ENCODE peak calls at places on chromosomes 12 and 14, in nine cellular contexts. O is ovary, A is transverse colon, W is A549, E is esophagus muscularis mucosa, I is upper lobe of left lung, K is suprapubic skin, G is GM12878, L is stomach. Z is an unnamed sample. For H3K4me1, the result is how much of the 10 kb centered on the place peaks cover.

GRCh38 chr14:99479903-99480855 is 480 bp downstream of the SETD3 start:
- DNase-seq in E (peak), L (peak), O (peak), W (peak), K (peak), I (peak), G (no peak), A (peak), Z (peak)

GRCh38 chr12:124608451-124608870 is 41.0 kb upstream of the NCOR2 start:
- DNase-seq in I (peak), A (peak), G (no peak), W (no peak), L (no peak), K (no peak), O (no peak), E (no peak), Z (no peak)

GRCh38 chr12:64700532-64700931 is 58.7 kb downstream of the GNS start:
- DNase-seq in K (no peak), E (no peak), A (no peak), O (no peak), W (no peak), G (no peak), L (no peak), I (no peak), Z (no peak)

GRCh38 chr12:80849367-80849766 is 88.4 kb downstream of the LIN7A start:
- DNase-seq in L (no peak), I (no peak), G (no peak), O (no peak), W (no peak), A (no peak), K (no peak), E (no peak), Z (no peak)

GRCh38 chr14:67517083-67517482 is 16.0 kb upstream of the PLEKHH1 start:
- DNase-seq in L (peak), O (no peak), W (no peak), G (no peak), I (no peak), K (no peak), E (no peak), A (peak), Z (peak)

GRCh38 chr14:76926521-76927251 is 100.5 kb downstream of the LRRC74A start:
- DNase-seq in W (no peak), G (no peak), E (no peak), A (no peak), I (no peak), O (peak), K (no peak), L (no peak), Z (peak)

GRCh38 chr14:103220134-103220981 is 97.1 kb downstream of the TNFAIP2 start:
- DNase-seq in O (peak), G (no peak), E (no peak), K (no peak), L (no peak), A (no peak), I (no peak), W (no peak), Z (no peak)

GRCh38 chr12:15192721-15193120 is 28.5 kb downstream of the RERG start:
- DNase-seq in E (no peak), W (no peak), O (no peak), G (no peak), I (no peak), A (no peak), K (no peak), L (no peak), Z (no peak)

GRCh38 chr14:72975776-72976175 is 49.5 kb downstream of the DCAF4 start:
- DNase-seq in G (no peak), A (no peak), O (no peak), K (no peak), I (no peak), W (peak), L (no peak), E (no peak), Z (no peak)

GRCh38 chr12:27984275-27984674 is 11.7 kb upstream of the PTHLH start:
- DNase-seq in L (no peak), K (no peak), W (peak), G (no peak), A (no peak), E (no peak), I (no peak), O (no peak), Z (no peak)

GRCh38 chr14:77098470-77099353 is 654 bp downstream of the CIPC start:
- DNase-seq in G (no peak), A (peak), L (peak), E (no peak), W (peak), O (peak), I (peak), K (peak), Z (peak)

GRCh38 chr14:77305696-77306095 is 15.0 kb downstream of the POMT2 start:
- DNase-seq in E (no peak), I (no peak), K (no peak), L (no peak), G (no peak), A (no peak), W (no peak), O (no peak), Z (no peak)

GRCh38 chr14:26820101-26820500 is 222.3 kb upstream of the NOVA1 start:
- DNase-seq in G (no peak), O (no peak), K (no peak), W (no peak), L (no peak), A (no peak), I (no peak), E (no peak), Z (no peak)

GRCh38 chr12:6613776-6614512 is 6.8 kb upstream of the CHD4 start:
- DNase-seq in W (peak), G (no peak), I (peak), E (peak), O (peak), K (peak), A (peak), L (peak), Z (peak)

GRCh38 chr12:71938728-71939385 is at the start of gene TPH2:
- DNase-seq in G (no peak), I (peak), O (peak), E (no peak), L (peak), W (peak), K (no peak), A (peak), Z (no peak)

GRCh38 chr12:57309420-57309819 is 58.4 kb upstream of the STAC3 start:
- DNase-seq in W (no peak), G (no peak), I (no peak), A (no peak), O (no peak), L (no peak), E (no peak), K (no peak), Z (no peak)

GRCh38 chr12:63079791-63080395 is 71.1 kb downstream of the AVPR1A start:
- DNase-seq in W (no peak), K (no peak), O (no peak), A (no peak), L (no peak), E (no peak), G (no peak), I (no peak), Z (no peak)

GRCh38 chr14:90491221-90491867 is 94.5 kb downstream of the CALM1 start:
- DNase-seq in E (no peak), K (no peak), I (no peak), W (no peak), A (no peak), G (no peak), L (no peak), O (peak), Z (peak)

GRCh38 chr12:47408171-47408871 is 297.5 kb downstream of the RPAP3 start:
- DNase-seq in I (peak), L (no peak), O (no peak), E (no peak), W (peak), A (peak), G (peak), K (no peak), Z (no peak)

GRCh38 chr14:39102969-39103957 is at the start of gene SEC23A:
- DNase-seq in L (peak), E (peak), K (peak), I (peak), G (no peak), A (peak), W (peak), O (peak), Z (peak)

GRCh38 chr14:92993302-92993701 is 70.4 kb downstream of the CHGA start:
- DNase-seq in K (no peak), O (peak), L (no peak), E (no peak), G (no peak), W (no peak), I (peak), A (no peak), Z (peak)

GRCh38 chr12:63318313-63318712 is 167.3 kb upstream of the AVPR1A start:
- DNase-seq in A (no peak), E (no peak), O (no peak), W (no peak), L (no peak), G (no peak), K (no peak), I (no peak), Z (no peak)

DNA sequence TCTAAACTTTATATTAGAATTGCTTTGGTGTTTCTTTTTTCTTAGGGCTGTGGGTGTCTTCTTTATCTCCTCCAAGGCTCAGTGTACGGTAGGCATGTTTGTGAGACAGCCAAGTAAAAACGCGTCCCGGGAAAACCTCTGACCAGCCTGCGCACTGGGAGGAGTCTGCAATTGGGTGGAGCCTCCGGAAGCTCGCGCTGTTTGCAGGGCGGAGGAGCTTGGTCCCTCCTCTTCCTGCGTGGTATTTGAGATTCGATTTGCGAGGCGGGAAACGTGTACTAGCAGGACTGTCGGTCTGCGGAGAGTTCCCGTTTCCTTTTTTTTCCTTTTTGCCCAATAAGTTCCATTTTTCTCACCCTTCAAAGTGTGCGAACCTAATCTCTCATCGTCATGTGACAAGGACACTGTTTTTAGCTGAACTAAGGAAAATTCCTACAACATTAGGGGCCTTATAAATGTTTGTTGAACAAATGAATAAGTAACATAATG is 182.1 kb upstream of the OTX2 start:
- DNase-seq in E (peak), O (no peak), W (no peak), L (no peak), K (no peak), A (no peak), I (no peak), G (no peak), Z (no peak)
- TF ChIP-seq POLR2A in E (no peak), O (no peak), W (no peak), L (no peak), K (no peak), A (no peak), I (no peak), G (no peak), Z (no peak)

GRCh38 chr14:68656452-68656851 is 136.4 kb downstream of the ZFP36L1 start:
- DNase-seq in K (no peak), W (no peak), O (no peak), G (no peak), I (no peak), A (no peak), E (no peak), L (no peak), Z (no peak)
- H3K4me1 ChIP-seq in K (under half), W (under half), O (half or more), G (under half), I (under half), A (under half), E (under half), L (half or more), Z (half or more)

DNA sequence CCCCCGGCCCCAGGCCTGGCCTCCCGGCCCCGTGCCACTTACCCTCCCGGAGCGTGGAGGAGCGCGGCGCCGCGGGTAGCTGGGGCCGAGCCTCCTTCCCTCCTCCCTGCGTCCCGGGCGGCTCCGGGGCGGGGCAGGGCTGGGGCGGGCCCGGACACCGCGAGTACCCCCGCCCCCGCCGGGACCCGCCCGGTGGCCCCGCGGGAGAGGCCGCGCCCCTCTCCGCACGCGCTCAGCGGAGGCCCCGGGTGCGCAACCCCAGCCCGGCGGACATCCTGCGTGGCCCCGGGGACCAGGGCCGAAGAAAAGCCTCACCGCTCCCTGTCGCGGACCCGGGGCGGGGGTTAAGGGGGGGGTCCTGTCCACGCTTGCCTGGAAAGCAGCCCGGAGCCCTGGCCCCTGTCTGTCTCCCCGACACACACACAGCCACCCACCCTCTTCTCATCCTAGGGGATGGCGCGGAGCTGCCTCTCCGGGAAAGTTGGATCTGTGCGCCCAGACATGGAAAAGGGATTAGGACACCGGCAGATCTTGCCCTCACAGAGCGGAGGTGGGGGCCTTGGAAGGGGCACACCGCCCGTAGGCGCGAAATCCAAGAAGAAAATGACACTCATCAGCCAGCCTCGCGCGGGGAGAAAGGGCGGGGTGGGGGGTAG is at the start of gene SYNE3:
- DNase-seq in K (peak), L (peak), O (peak), W (peak), A (peak), G (no peak), E (no peak), I (peak), Z (peak)
- TF ChIP-seq EP300 in K (no peak), L (no peak), O (no peak), W (no peak), A (no peak), G (no peak), E (no peak), I (no peak), Z (no peak)

GRCh38 chr14:58557242-58557641 is 80.5 kb upstream of the DACT1 start:
- DNase-seq in L (no peak), A (no peak), W (no peak), I (no peak), O (no peak), G (no peak), E (no peak), K (no peak), Z (no peak)
- TF ChIP-seq POLR2A in L (no peak), A (no peak), W (no peak), I (no peak), O (no peak), G (no peak), E (no peak), K (no peak), Z (no peak)

DNA sequence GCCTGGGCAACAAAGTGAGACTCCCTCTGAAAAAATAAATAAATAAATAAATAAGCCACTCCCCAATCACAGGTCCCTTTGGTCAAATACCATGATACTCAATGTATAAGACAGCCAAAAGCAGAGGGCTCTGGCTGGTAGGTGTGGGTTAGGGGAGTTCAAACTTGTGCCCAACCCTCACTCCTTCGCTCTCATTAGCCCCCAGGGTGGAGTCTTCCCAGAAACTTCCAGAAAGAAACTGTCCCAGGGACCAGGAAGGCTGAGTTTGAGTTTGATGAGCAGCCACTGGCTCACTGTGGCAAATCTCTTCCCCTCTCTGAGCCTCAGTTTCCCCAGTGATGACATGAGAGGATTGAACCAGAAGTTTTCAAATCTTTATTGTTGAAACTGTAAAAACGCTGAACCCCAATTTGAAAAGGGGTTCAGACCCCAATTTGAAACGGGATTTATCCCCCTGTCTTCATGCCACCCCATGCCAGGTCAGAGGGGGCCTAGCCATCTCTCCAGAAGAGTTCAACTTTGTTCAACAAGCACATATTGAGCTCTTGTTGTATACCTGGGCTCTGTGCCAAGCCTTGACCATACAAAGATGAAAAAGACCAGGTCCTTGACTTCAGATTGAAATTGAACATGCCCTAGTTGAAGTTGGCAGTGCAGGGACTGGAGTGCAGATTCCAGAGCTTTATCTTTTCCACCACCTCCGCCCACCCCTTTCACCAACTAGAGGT is 9.1 kb upstream of the FAM222A start:
- DNase-seq in G (no peak), A (no peak), O (no peak), E (no peak), I (no peak), W (no peak), L (no peak), K (no peak), Z (no peak)
- H3K4me1 ChIP-seq in G (under half), A (under half), O (under half), E (under half), I (under half), W (under half), L (under half), K (under half), Z (under half)

GRCh38 chr12:75874456-75874855 is 157.1 kb downstream of the PHLDA1 start:
- DNase-seq in W (no peak), I (no peak), G (no peak), L (no peak), E (no peak), K (no peak), O (no peak), A (no peak), Z (no peak)

GRCh38 chr12:75877588-75878381 is 153.8 kb downstream of the PHLDA1 start:
- DNase-seq in E (no peak), I (no peak), K (no peak), W (no peak), G (no peak), L (no peak), O (no peak), A (no peak), Z (no peak)

GRCh38 chr12:75876843-75877587 is 154.6 kb downstream of the PHLDA1 start:
- DNase-seq in E (no peak), O (no peak), I (no peak), L (no peak), W (no peak), K (no peak), A (no peak), G (no peak), Z (no peak)

GRCh38 chr12:75881910-75882309 is 149.7 kb downstream of the PHLDA1 start:
- DNase-seq in E (no peak), L (no peak), I (no peak), G (no peak), O (no peak), W (no peak), K (no peak), A (no peak), Z (no peak)

GRCh38 chr12:75878382-75878720 is 153.2 kb downstream of the PHLDA1 start:
- DNase-seq in W (no peak), K (no peak), L (no peak), E (no peak), I (no peak), A (no peak), G (no peak), O (no peak), Z (no peak)
- TF ChIP-seq EP300 in W (no peak), K (no peak), L (no peak), E (no peak), I (no peak), A (no peak), G (no peak), O (no peak), Z (no peak)

GRCh38 chr12:131928080-131928764 is 854 bp upstream of the PUS1 start:
- DNase-seq in K (no peak), A (peak), O (no peak), L (no peak), G (no peak), W (no peak), E (no peak), I (no peak), Z (peak)

GRCh38 chr12:131929530-131930456 is 717 bp downstream of the PUS1 start:
- DNase-seq in L (no peak), W (peak), O (peak), E (no peak), K (no peak), G (no peak), A (peak), I (no peak), Z (peak)

GRCh38 chr12:131927110-131928079 is 1.7 kb upstream of the PUS1 start:
- DNase-seq in O (peak), A (no peak), W (no peak), E (no peak), L (no peak), K (no peak), I (no peak), G (no peak), Z (peak)

GRCh38 chr12:131930510-131930909 is 1.4 kb downstream of the PUS1 start:
- DNase-seq in G (no peak), E (no peak), L (no peak), I (no peak), W (no peak), O (no peak), K (no peak), A (no peak), Z (no peak)

GRCh38 chr12:131928765-131929529 is at the start of gene PUS1:
- DNase-seq in W (peak), E (peak), O (peak), A (peak), I (peak), K (peak), G (peak), L (peak), Z (peak)
- TF ChIP-seq POLR2A in W (peak), E (peak), O (no peak), A (peak), I (no peak), K (no peak), G (peak), L (no peak), Z (peak)

GRCh38 chr14:52076334-52076733 is 7.5 kb upstream of the NID2 start:
- DNase-seq in E (peak), L (no peak), W (no peak), I (no peak), K (no peak), A (no peak), G (no peak), O (no peak), Z (no peak)
- H3K4me1 ChIP-seq in E (under half), L (under half), W (under half), I (under half), K (under half), A (under half), G (under half), O (under half), Z (under half)